ENCODE peak calls at places on chromosomes 2 and 18, in nine cellular contexts. N is cardiac fibroblast; Q is neural progenitor cell; U is heart left ventricle; T is choroid plexus epithelial cell; P is colonic mucosa; Y is CD8-positive, alpha-beta memory T cell; X is upper lobe of right lung; J is bronchial epithelial cell. O is an unnamed sample.

GRCh38 chr2:99977947-99978346 is 164.4 kb downstream of the AFF3 start:
- DNase-seq in N (no peak), Q (no peak), U (no peak), T (no peak), P (no peak), Y (no peak), X (no peak), J (peak; percentile 75), O (no peak)

GRCh38 chr2:133975676-133976428 is 278.0 kb upstream of the MGAT5 start:
- DNase-seq in N (no peak), Q (no peak), U (no peak), T (no peak), P (no peak), Y (no peak), X (no peak), J (no peak), O (no peak)

GRCh38 chr18:48337053-48337452 is 72.1 kb downstream of the ZBTB7C start:
- DNase-seq in N (no peak), Q (no peak), U (no peak), T (no peak), P (no peak), Y (no peak), X (no peak), J (no peak), O (no peak)

GRCh38 chr2:176152350-176153181 is 1.2 kb downstream of the HOXD4 start:
- DNase-seq in N (no peak), Q (no peak), U (no peak), T (no peak), P (no peak), Y (no peak), X (no peak), J (no peak), O (no peak)

GRCh38 chr2:226887940-226888339 is 52.1 kb downstream of the RHBDD1 start:
- DNase-seq in N (peak; percentile 74), Q (no peak), U (no peak), T (peak; percentile 59), P (no peak), Y (no peak), X (no peak), J (peak; percentile 31), O (no peak)

GRCh38 chr2:142668420-142668819 is 209.0 kb upstream of the KYNU start:
- DNase-seq in N (no peak), Q (no peak), U (no peak), T (no peak), P (no peak), Y (no peak), X (no peak), J (peak; percentile 32), O (no peak)

GRCh38 chr2:75098856-75099255 is 100.5 kb downstream of the TACR1 start:
- DNase-seq in N (peak; percentile 48), Q (peak; percentile 62), U (no peak), T (peak; percentile 57), P (no peak), Y (no peak), X (no peak), J (peak; percentile 29), O (peak; percentile 42)

GRCh38 chr2:102271844-102272243 is 39.5 kb upstream of the IL1RL1 start:
- DNase-seq in N (no peak), Q (no peak), U (no peak), T (no peak), P (no peak), Y (no peak), X (no peak), J (no peak), O (no peak)

GRCh38 chr2:148885988-148886387 is 11.0 kb downstream of the KIF5C start:
- DNase-seq in N (no peak), Q (no peak), U (no peak), T (no peak), P (no peak), Y (no peak), X (no peak), J (no peak), O (no peak)

GRCh38 chr2:37324786-37325624 is at the start of gene PRKD3:
- DNase-seq in N (peak; percentile 57), Q (no peak), U (no peak), T (peak; percentile 53), P (peak; percentile 77), Y (peak; percentile 57), X (no peak), J (peak; percentile 29), O (peak; percentile 12)

GRCh38 chr2:26506279-26506678 is 28.4 kb upstream of the OTOF start:
- DNase-seq in N (no peak), Q (no peak), U (no peak), T (no peak), P (no peak), Y (no peak), X (no peak), J (no peak), O (no peak)

GRCh38 chr2:26509141-26509540 is 31.2 kb upstream of the OTOF start:
- DNase-seq in N (no peak), Q (no peak), U (no peak), T (no peak), P (no peak), Y (no peak), X (no peak), J (no peak), O (no peak)

GRCh38 chr2:26500406-26500805 is 22.5 kb upstream of the OTOF start:
- DNase-seq in N (no peak), Q (no peak), U (no peak), T (no peak), P (no peak), Y (no peak), X (no peak), J (no peak), O (no peak)

GRCh38 chr2:26504002-26504401 is 26.1 kb upstream of the OTOF start:
- DNase-seq in N (no peak), Q (no peak), U (no peak), T (no peak), P (no peak), Y (no peak), X (no peak), J (no peak), O (no peak)

DNA sequence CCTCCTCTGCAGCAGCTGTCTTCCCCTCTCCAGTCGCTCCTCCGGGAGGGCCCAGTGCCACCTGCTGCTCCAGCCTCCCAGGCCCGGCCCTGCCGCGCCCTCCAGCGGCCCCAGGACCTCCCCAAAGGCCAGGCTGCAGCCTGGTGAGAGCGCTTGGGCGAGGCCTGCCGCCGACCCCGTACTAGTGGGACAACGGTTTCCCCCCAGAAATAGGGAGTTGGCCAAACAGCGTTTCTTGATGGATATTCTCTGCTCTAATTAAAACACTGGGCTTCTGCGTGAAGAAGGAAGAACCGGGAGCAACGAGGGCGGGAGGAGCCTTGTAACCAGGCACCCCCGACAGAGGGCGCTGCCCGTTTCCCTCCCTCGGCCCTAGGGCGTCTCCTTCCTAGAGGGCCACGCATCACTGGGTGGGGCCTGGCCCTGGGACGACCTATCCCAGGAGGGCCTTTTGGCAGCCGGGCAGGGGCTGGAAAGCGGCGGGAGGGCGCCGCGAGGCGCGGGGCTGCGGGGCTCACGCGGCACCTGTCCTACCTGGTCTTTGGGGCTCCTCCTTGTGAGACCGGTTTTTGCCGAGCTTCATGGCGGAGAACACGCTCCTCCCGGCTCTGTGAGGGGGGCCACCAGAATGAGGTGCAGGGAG is 25.4 kb upstream of the OTOF start:
- DNase-seq in N (peak; percentile 60), Q (peak; percentile 93), U (peak; percentile 88), T (peak; percentile 48), P (peak; percentile 88), Y (peak; percentile 67), X (peak; percentile 92), J (peak; percentile 54), O (peak; percentile 74)
- H3K4me3 ChIP-seq in N (peak overlapping the region; percentile 34), Q (peak overlapping the region; percentile 57), U (peak overlapping the region; percentile 50), T (no peak overlapping the region), P (peak overlapping the region; percentile 36), Y (peak overlapping the region; percentile 47), X (peak overlapping the region; percentile 47), J (peak overlapping the region; percentile 20), O (peak overlapping the region; percentile 53)

GRCh38 chr2:141554810-141555209 is 576.0 kb downstream of the LRP1B start:
- DNase-seq in N (peak; percentile 42), Q (peak; percentile 63), U (no peak), T (peak; percentile 75), P (no peak), Y (no peak), X (no peak), J (peak; percentile 53), O (peak; percentile 21)
- H3K4me3 ChIP-seq in N (no peak overlapping the region), Q (no peak overlapping the region), U (no peak overlapping the region), T (no peak overlapping the region), P (no peak overlapping the region), Y (no peak overlapping the region), X (no peak overlapping the region), J (no peak overlapping the region), O (no peak overlapping the region)

GRCh38 chr2:238439093-238439849 is 12.5 kb downstream of the ASB1 start:
- DNase-seq in N (peak; percentile 100), Q (no peak), U (no peak), T (peak; percentile 90), P (no peak), Y (no peak), X (no peak), J (peak; percentile 100), O (no peak)
- H3K4me3 ChIP-seq in N (peak overlapping the region; percentile 29), Q (no peak overlapping the region), U (peak overlapping the region; percentile 8), T (peak overlapping the region; percentile 16), P (no peak overlapping the region), Y (no peak overlapping the region), X (no peak overlapping the region), J (no peak overlapping the region), O (no peak overlapping the region)

DNA sequence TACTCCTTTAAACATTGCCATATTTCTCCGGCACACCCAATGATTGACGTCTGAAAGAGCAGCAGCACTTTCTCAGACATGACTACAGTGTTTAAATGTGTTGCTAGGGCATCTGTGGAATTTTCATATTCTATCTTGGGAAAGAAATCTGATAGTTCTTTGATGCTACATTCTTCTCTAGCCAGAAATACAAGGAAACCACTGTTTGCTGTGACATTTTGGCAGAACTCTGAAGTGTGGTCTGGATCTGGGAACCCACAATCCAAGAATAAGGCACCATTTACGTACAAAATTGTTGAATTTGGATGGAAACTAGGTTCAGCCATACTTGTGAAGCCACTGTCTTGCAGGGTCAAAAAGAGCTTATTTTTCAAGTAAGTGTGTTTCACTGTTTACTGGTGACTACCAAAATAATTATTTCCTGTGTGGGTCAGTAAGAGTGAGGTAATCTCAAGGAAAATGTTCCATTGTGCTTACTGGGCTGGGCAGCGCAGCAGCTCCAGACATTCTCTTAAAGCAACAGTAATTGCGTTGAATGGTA is 21.3 kb upstream of the CD28 start:
- DNase-seq in N (peak; percentile 97), Q (no peak), U (no peak), T (peak; percentile 97), P (no peak), Y (no peak), X (no peak), J (peak; percentile 93), O (no peak)
- H3K4me3 ChIP-seq in N (no peak overlapping the region), Q (no peak overlapping the region), U (no peak overlapping the region), T (no peak overlapping the region), P (no peak overlapping the region), Y (no peak overlapping the region), X (no peak overlapping the region), J (no peak overlapping the region), O (no peak overlapping the region)

GRCh38 chr2:147553743-147554142 is 291.1 kb upstream of the ACVR2A start:
- DNase-seq in N (no peak), Q (peak; percentile 19), U (no peak), T (no peak), P (no peak), Y (no peak), X (no peak), J (no peak), O (no peak)
- H3K4me3 ChIP-seq in N (no peak overlapping the region), Q (no peak overlapping the region), U (no peak overlapping the region), T (no peak overlapping the region), P (no peak overlapping the region), Y (no peak overlapping the region), X (no peak overlapping the region), J (no peak overlapping the region), O (no peak overlapping the region)